ENCODE peak calls at places on chromosomes 12 and 14, in four cellular contexts. Y is HCT116, H is HepG2, N is K562. Z is an unnamed sample. For H3K4me1, the result is how much of the 10 kb centered on the place peaks cover.

GRCh38 chr14:106460916-106461315 is 934.5 kb downstream of the TMEM121 start:
- DNase-seq in Y (no peak), H (no peak), N (no peak), Z (no peak)

GRCh38 chr12:6141048-6141447 is 16.6 kb upstream of the VWF start:
- DNase-seq in Y (no peak), H (no peak), N (no peak), Z (no peak)

GRCh38 chr12:14774944-14775651 is 28.2 kb downstream of the WBP11 start:
- DNase-seq in Y (no peak), H (no peak), N (no peak), Z (peak)

GRCh38 chr12:115519359-115519758 is 758.1 kb downstream of the MED13L start:
- DNase-seq in Y (no peak), H (no peak), N (no peak), Z (no peak)

GRCh38 chr12:101671839-101672238 is 25.6 kb upstream of the CHPT1 start:
- DNase-seq in Y (no peak), H (no peak), N (no peak), Z (no peak)

GRCh38 chr14:103071544-103072251 is 12.3 kb upstream of the LBHD2 start:
- DNase-seq in Y (no peak), H (no peak), N (no peak), Z (no peak)

GRCh38 chr12:130132831-130133635 is 29.2 kb upstream of the FZD10 start:
- DNase-seq in Y (no peak), H (no peak), N (no peak), Z (no peak)

GRCh38 chr12:113259499-113259953 is 38.3 kb downstream of the TPCN1 start:
- DNase-seq in Y (no peak), H (peak), N (no peak), Z (no peak)

GRCh38 chr14:29709490-29709889 is 218.2 kb downstream of the PRKD1 start:
- DNase-seq in Y (no peak), H (no peak), N (no peak), Z (no peak)

GRCh38 chr12:10398168-10398567 is 8.3 kb upstream of the KLRK1 start:
- DNase-seq in Y (no peak), H (no peak), N (no peak), Z (no peak)
- H3K4me1 ChIP-seq in Y (under half), H (under half), N (under half), Z (under half)

DNA sequence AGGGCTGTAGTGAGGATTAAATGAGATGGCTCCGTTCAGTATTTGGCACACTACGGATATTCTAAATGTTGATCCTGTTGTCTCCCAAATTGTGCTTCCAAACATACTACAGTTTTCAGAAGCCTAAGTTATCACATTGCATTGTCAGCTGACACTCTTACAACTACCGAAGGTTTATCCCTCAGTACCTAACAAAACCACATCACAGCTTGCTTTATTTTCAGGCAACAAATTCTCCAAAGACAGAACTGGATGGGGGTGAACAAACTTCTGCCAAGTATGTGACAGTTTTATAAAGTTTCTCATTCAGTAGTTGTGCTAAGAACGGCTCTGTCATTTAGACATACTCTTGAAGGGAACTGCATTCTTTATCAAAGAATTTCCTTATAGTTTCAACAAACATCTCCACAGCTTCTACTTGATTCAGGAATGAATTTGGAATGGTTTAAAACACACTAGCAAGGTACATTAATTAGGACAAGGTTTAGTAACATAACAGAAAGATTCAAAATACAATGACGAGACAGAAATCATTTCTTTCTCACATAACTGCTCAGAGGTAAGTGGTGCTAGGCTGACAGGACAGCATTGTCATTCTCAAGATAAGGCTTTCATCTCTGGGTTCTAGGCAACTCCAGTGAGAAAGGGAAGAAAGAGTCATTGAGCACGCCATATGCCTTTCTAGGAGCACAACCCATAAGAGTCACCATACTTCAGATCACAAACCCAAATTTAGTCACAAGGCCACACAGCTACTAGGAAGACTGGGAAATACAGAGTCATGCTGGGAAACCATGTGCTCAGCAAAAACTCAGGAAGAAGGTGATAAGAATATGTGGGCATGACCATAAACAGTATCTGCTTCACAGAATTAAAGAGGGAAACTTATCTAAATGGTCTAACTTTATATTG is 100.7 kb downstream of the DUSP6 start:
- DNase-seq in Y (no peak), H (no peak), N (no peak), Z (no peak)
- TF ChIP-seq FOSL1 in Y (no peak), H (no peak), N (peak), Z (no peak)

GRCh38 chr12:121828826-121829225 is 25.0 kb downstream of the SETD1B start:
- DNase-seq in Y (no peak), H (no peak), N (no peak), Z (no peak)

GRCh38 chr12:121828306-121828705 is 24.5 kb downstream of the SETD1B start:
- DNase-seq in Y (no peak), H (no peak), N (no peak), Z (no peak)

GRCh38 chr12:121830588-121831265 is 26.9 kb downstream of the SETD1B start:
- DNase-seq in Y (no peak), H (no peak), N (no peak), Z (no peak)

GRCh38 chr12:121830134-121830533 is 26.3 kb downstream of the SETD1B start:
- DNase-seq in Y (no peak), H (no peak), N (no peak), Z (no peak)

DNA sequence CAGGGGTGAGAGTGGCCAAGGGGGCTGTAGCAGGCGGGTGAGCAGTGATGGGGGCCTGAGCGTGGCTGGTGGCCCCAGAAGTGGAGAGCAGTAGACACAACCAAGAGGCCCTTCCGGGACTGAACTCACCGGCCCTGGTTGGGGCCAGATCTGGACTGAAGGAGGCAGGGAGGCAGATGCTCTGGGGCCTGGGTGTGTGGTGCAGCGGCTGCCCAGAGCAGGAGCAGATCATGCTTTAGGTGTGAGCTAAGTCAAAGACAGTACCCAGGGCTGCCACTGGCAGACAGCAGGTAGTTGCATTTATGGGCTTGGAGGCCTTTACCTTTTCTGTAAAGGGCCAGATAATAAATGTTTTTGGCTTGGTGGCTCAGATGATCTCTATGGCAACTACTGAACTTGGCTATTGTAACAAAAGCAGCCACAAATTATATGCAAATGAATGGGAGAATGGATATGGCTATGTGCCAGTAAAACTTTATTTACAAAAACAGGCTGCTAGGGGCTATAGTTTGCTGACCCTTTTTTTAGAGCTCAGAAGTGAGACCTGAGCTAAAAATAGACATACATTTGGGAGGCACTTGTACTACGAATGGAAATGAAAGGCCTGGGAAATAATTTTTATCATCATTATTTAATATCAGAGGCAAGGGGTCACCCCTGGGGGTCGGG is 25.6 kb downstream of the SETD1B start:
- DNase-seq in Y (no peak), H (no peak), N (no peak), Z (no peak)
- H3K4me1 ChIP-seq in Y (under half), H (under half), N (under half), Z (under half)

DNA sequence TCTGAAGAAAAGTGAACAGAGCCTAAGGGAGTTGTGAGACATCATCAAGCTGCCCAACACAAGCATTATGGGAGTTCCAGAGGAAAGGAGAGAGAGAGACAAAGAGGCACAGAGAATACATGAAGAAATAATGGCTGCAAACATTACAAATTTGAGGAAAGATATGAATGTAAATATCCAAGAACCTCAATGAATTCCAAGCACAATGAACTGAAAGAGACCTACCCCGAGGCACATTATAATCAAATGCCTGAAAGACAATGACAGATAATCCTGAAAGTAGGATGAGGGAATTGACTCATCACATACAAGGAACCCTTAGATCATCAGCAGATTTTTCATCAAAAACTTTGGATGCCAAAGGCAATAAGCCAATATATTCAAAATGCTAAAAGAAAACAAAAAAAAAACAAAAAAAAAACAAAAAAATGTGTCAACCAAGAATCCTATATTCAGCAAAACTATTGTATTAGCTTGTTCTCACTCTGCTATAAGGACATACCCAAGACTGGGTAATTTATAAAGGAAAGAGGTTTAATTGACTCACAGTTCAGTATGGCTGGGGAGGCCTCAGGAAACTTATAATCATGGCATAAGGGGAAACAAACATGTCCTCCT is 37.8 kb downstream of the BCL2L14 start:
- DNase-seq in Y (no peak), H (no peak), N (no peak), Z (no peak)
- TF ChIP-seq FOSL1 in Y (no peak), H (no peak), N (no peak), Z (no peak)

GRCh38 chr14:50083467-50084337 is 32.7 kb downstream of the VCPKMT start:
- DNase-seq in Y (no peak), H (no peak), N (no peak), Z (no peak)
- H3K4me1 ChIP-seq in Y (under half), H (under half), N (under half), Z (under half)

GRCh38 chr12:33588725-33589405 is 149.2 kb upstream of the SYT10 start:
- DNase-seq in Y (no peak), H (no peak), N (no peak), Z (no peak)

GRCh38 chr12:33589609-33590114 is 150.0 kb upstream of the SYT10 start:
- DNase-seq in Y (no peak), H (no peak), N (no peak), Z (no peak)

GRCh38 chr12:33593753-33594152 is 154.1 kb upstream of the SYT10 start:
- DNase-seq in Y (no peak), H (no peak), N (no peak), Z (no peak)

GRCh38 chr12:33586576-33586975 is 147.0 kb upstream of the SYT10 start:
- DNase-seq in Y (no peak), H (no peak), N (no peak), Z (no peak)

GRCh38 chr12:33588082-33588712 is 148.6 kb upstream of the SYT10 start:
- DNase-seq in Y (no peak), H (no peak), N (peak), Z (peak)
- TF ChIP-seq FOSL1 in Y (no peak), H (no peak), N (peak), Z (no peak)

DNA sequence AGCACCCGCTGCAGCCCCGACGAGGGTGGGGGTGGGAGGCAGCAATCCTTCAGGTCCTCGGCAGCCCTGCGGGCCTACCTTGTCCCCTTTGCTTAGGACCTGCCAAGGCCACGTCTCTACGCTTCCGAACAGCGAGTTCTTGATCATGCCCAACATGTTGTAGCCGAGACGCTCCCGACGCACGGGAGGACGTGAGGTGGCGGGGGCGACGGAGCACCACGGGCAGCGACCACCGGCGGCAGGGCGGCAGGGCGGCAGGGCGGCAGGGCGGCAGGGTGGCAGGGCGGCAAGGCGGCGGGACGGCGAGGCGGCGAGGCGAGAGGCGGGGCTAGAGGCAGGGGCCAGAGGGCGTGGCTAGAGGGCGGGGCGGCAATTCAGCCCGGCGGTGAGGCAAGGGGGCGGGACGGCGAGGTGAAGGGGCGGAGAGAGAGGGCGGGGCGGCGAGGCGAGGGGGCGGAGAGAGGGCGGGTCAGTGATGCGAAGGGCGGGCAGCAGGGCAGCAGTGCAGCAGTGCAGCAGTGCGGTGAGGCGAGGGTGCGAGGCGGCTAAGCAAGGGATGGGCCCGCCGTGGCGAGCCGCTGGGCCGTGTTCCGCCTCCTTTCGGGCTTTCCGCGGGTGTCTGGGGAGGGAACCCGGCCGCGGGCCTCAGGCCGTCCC is at the start of gene HEBP1:
- DNase-seq in Y (peak), H (peak), N (peak), Z (no peak)
- H3K4me1 ChIP-seq in Y (under half), H (under half), N (under half), Z (under half)